ENCODE peak calls at places on chromosome 20, in five cellular contexts. L, K, Z, V and N are unnamed samples.

GRCh38 chr20:46260480-46260879 is 47.8 kb downstream of the CDH22 start:
- DNase-seq in L (no peak), K (no peak), Z (no peak), V (no peak), N (no peak)

GRCh38 chr20:23924751-23925150 is 45.2 kb upstream of the CST5 start:
- DNase-seq in L (no peak), K (no peak), Z (no peak), V (no peak), N (no peak)

GRCh38 chr20:55095745-55096450 is 620.5 kb downstream of the DOK5 start:
- DNase-seq in L (no peak), K (no peak), Z (no peak), V (no peak), N (no peak)

GRCh38 chr20:44664127-44664526 is 12.6 kb upstream of the ADA start:
- DNase-seq in L (no peak), K (no peak), Z (no peak), V (no peak), N (no peak)

GRCh38 chr20:8304124-8304800 is 172.2 kb downstream of the PLCB1 start:
- DNase-seq in L (peak; percentile 13), K (no peak), Z (no peak), V (no peak), N (no peak)

GRCh38 chr20:5349448-5349847 is 32.7 kb upstream of the PROKR2 start:
- DNase-seq in L (no peak), K (no peak), Z (no peak), V (no peak), N (no peak)

GRCh38 chr20:7773511-7773910 is 166.7 kb downstream of the HAO1 start:
- DNase-seq in L (peak; percentile 16), K (no peak), Z (no peak), V (no peak), N (no peak)

GRCh38 chr20:17910828-17911294 is 57.7 kb downstream of the SNX5 start:
- DNase-seq in L (peak; percentile 85), K (peak; percentile 80), Z (peak; percentile 96), V (no peak), N (peak; percentile 81)

GRCh38 chr20:36778831-36779655 is 5.5 kb upstream of the DSN1 start:
- DNase-seq in L (no peak), K (no peak), Z (no peak), V (no peak), N (no peak)

GRCh38 chr20:50691585-50692552 is 527 bp upstream of the RIPOR3 start:
- DNase-seq in L (peak; percentile 79), K (peak; percentile 62), Z (peak; percentile 68), V (no peak), N (peak; percentile 55)

GRCh38 chr20:13277663-13278295 is 56.7 kb downstream of the ISM1 start:
- DNase-seq in L (peak; percentile 92), K (peak; percentile 59), Z (no peak), V (no peak), N (peak; percentile 85)

GRCh38 chr20:5297280-5298004 is 19.3 kb downstream of the PROKR2 start:
- DNase-seq in L (no peak), K (no peak), Z (no peak), V (no peak), N (no peak)

GRCh38 chr20:49685809-49686208 is 27.9 kb downstream of the B4GALT5 start:
- DNase-seq in L (peak; percentile 71), K (peak; percentile 72), Z (peak; percentile 75), V (no peak), N (peak; percentile 58)

GRCh38 chr20:13525225-13525940 is 113.3 kb downstream of the TASP1 start:
- DNase-seq in L (peak; percentile 97), K (peak; percentile 78), Z (peak; percentile 84), V (no peak), N (peak; percentile 91)

GRCh38 chr20:38110525-38111178 is 54.4 kb downstream of the TGM2 start:
- DNase-seq in L (no peak), K (no peak), Z (no peak), V (no peak), N (no peak)